ENCODE peak calls at places on chromosomes 2 and 18, in five cellular contexts. Z is WTC11, H is left lung, T is IMR-90, B is fibroblast of pulmonary artery. J is an unnamed sample.

GRCh38 chr2:105070010-105070865 is 32.4 kb downstream of the MRPS9 start:
- DNase-seq in H (no peak), T (no peak), B (no peak), Z (no peak), J (no peak)

GRCh38 chr18:74550886-74551285 is 16.6 kb downstream of the CNDP1 start:
- DNase-seq in H (no peak), T (no peak), B (no peak), Z (no peak), J (no peak)

GRCh38 chr2:137872577-137872976 is 91.7 kb upstream of the HNMT start:
- DNase-seq in Z (no peak), B (no peak), H (no peak), T (no peak), J (no peak)

GRCh38 chr2:234306426-234307173 is 190.3 kb downstream of the ARL4C start:
- DNase-seq in H (no peak), T (no peak), B (no peak), Z (no peak), J (no peak)

GRCh38 chr2:36367497-36368353 is 12.1 kb downstream of the CRIM1 start:
- DNase-seq in T (no peak), Z (no peak), B (peak), H (no peak), J (no peak)

GRCh38 chr2:84959494-84960156 is 11.3 kb upstream of the KCMF1 start:
- DNase-seq in H (no peak), T (peak), Z (peak), B (no peak), J (no peak)

GRCh38 chr2:107001964-107002696 is 116.2 kb upstream of the ST6GAL2 start:
- DNase-seq in B (peak), H (no peak), T (peak), Z (no peak), J (no peak)

GRCh38 chr2:133146893-133147292 is 421.4 kb downstream of the NCKAP5 start:
- DNase-seq in H (no peak), B (peak), Z (no peak), T (peak), J (no peak)

GRCh38 chr2:125573432-125573831 is 1082.5 kb upstream of the GYPC start:
- DNase-seq in Z (no peak), T (no peak), H (no peak), B (no peak), J (no peak)

GRCh38 chr2:48508461-48509124 is 21.4 kb upstream of the STON1 start:
- DNase-seq in H (no peak), Z (no peak), T (peak), B (peak), J (no peak)

GRCh38 chr2:182666674-182667320 is 49.3 kb upstream of the DNAJC10 start:
- DNase-seq in T (peak), H (no peak), Z (no peak), B (peak), J (no peak)

GRCh38 chr2:228841877-228842276 is 429.2 kb downstream of the PID1 start:
- DNase-seq in Z (no peak), B (peak), T (no peak), H (no peak), J (no peak)

GRCh38 chr2:241865957-241866858 is 3.3 kb upstream of the RTP5 start:
- DNase-seq in B (no peak), H (no peak), Z (peak), T (peak), J (no peak)

GRCh38 chr2:200765995-200766660 is 45.6 kb upstream of the BZW1 start:
- DNase-seq in Z (no peak), T (peak), B (peak), H (no peak), J (no peak)

GRCh38 chr2:166057363-166058169 is 70.3 kb downstream of the SCN1A start:
- DNase-seq in T (peak), Z (no peak), B (peak), H (no peak), J (no peak)

GRCh38 chr2:226799211-226799975 is at the start of gene IRS1:
- DNase-seq in B (peak), T (peak), Z (peak), H (peak), J (peak)

GRCh38 chr2:120659275-120659952 is 76.3 kb upstream of the GLI2 start:
- DNase-seq in Z (no peak), H (no peak), B (no peak), T (no peak), J (no peak)

GRCh38 chr2:144358979-144359541 is 160.9 kb downstream of the ZEB2 start:
- DNase-seq in Z (no peak), B (peak), T (peak), H (no peak), J (no peak)

GRCh38 chr2:18349421-18349820 is 211.0 kb downstream of the RDH14 start:
- DNase-seq in B (no peak), T (no peak), Z (no peak), H (no peak), J (no peak)

GRCh38 chr18:62634991-62635630 is 80.2 kb upstream of the PHLPP1 start:
- DNase-seq in Z (no peak), B (no peak), T (no peak), H (no peak), J (no peak)

GRCh38 chr2:38245114-38245641 is 131.9 kb downstream of the ATL2 start:
- DNase-seq in Z (no peak), H (no peak), B (no peak), T (peak), J (no peak)

GRCh38 chr2:28408764-28409599 is 16.3 kb downstream of the FOSL2 start:
- DNase-seq in T (peak), B (peak), H (peak), Z (no peak), J (no peak)

GRCh38 chr2:24749069-24749691 is 44.0 kb downstream of the PTRHD1 start:
- DNase-seq in H (no peak), T (no peak), Z (peak), B (no peak), J (no peak)
- TF ChIP-seq CTCF in H (no peak), T (no peak), Z (no peak), B (no peak), J (no peak)

DNA sequence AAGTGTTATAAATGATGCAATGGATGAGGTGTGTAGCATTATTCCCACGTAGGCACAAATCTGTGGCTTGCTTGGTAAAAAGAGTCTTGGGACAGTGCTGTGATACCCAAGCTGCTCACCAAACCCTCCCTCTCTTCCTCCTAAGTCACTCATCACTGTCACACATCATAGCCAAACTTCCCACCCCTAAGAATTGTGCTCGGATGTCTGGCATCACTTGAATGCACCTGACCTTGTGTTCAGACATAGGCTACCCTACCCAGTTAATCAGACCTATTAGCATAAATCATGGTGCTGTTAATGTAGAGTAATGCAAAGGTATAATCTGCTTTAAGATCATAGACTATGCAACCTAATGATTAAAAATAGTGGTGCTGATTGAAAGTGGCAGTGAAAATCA is 428.6 kb downstream of the CDH2 start:
- DNase-seq in B (no peak), H (no peak), Z (no peak), T (no peak), J (no peak)
- TF ChIP-seq CTCF in B (no peak), H (no peak), Z (no peak), T (no peak), J (no peak)

DNA sequence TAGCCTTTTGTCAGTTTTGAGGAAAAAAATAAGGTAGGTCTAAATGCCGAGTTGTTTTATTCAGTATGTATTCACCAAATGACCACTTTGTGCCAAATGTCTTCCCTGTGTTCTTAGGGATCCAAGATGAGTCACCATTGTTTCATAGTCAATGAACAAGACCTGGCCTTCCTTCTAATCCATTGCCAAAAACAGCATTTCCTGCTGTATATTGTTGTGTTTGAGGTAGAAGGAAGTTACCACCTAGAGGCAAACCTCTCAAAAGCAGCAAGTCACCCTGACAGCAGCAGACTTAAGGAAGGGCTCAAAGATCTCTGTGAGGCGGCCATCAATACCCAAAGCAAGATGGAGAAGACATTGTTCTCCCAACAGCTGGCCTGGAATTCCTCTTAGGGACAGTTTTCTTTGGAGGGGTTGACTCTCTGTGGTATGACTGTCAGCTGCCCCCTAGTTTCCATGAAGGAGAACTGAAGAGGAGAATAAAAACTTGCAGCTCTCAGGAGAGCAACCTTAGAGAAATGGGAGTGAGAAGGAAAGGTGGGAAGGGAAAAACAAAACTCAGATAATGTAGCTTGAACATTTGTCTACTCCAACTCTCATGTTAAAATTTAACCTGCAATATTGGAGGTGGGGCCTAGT is 328.3 kb downstream of the LRATD1 start:
- DNase-seq in B (no peak), H (no peak), Z (no peak), T (no peak), J (no peak)
- TF ChIP-seq CTCF in B (no peak), H (no peak), Z (no peak), T (no peak), J (no peak)

GRCh38 chr2:101960903-101961286 is 30.9 kb upstream of the IL1R2 start:
- DNase-seq in B (no peak), T (no peak), Z (no peak), H (no peak), J (no peak)

GRCh38 chr2:101962243-101962809 is 29.4 kb upstream of the IL1R2 start:
- DNase-seq in B (no peak), T (no peak), H (no peak), Z (no peak), J (no peak)

GRCh38 chr2:101963198-101963597 is 28.6 kb upstream of the IL1R2 start:
- DNase-seq in Z (no peak), H (no peak), T (no peak), B (no peak), J (no peak)

GRCh38 chr2:101958071-101958470 is 33.7 kb upstream of the IL1R2 start:
- DNase-seq in T (no peak), B (peak), Z (no peak), H (no peak), J (no peak)

GRCh38 chr2:101961287-101962242 is 30.2 kb upstream of the IL1R2 start:
- DNase-seq in B (peak), T (peak), H (peak), Z (no peak), J (no peak)
- TF ChIP-seq CTCF in B (peak), T (no peak), H (no peak), Z (no peak), J (no peak)

DNA sequence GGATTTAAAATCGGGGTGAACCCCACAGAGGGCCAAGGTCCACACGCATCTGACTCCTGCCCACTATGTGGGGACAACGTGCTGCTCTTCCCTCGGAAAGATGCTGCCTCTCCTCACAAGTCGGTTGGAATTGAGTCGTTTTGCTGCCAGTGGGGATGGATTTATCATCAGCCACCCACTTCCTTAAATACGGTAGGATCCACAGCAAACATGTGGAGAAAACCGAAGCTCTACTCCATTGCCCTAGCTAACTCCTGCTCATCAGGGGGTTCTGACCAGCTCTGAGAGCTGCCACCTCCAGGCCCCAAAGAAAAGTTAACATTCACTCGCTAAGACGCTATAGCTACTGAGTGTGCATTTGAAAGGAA is 80.9 kb downstream of the CHRNA1 start:
- DNase-seq in B (peak), H (no peak), T (peak), Z (no peak), J (no peak)
- TF ChIP-seq CTCF in B (peak), H (no peak), T (peak), Z (no peak), J (no peak)

J was measured in activated B cell treated with CpG ODN at 0.5 μM for 24 hours.